ENCODE peak calls at places on chromosomes 11 and 22, in ten cellular contexts. F, K, D, T, W, U, P, V, H and B are unnamed samples.

GRCh38 chr22:41603873-41604332 is 14.3 kb upstream of the PMM1 start:
- DNase-seq in F (no peak), W (no peak), T (no peak), V (no peak), D (no peak), K (no peak), U (no peak), P (no peak), H (no peak), B (no peak)

GRCh38 chr11:79362358-79362757 is 78.5 kb downstream of the TENM4 start:
- DNase-seq in F (no peak), H (no peak), W (no peak), U (no peak), K (no peak), V (no peak), P (no peak), D (no peak), T (no peak), B (no peak)

GRCh38 chr11:116963813-116964212 is 126.4 kb upstream of the APOA1 start:
- DNase-seq in V (no peak), F (no peak), D (no peak), U (no peak), T (no peak), P (no peak), H (no peak), K (no peak), W (no peak), B (no peak)

GRCh38 chr11:117195208-117195607 is 4.0 kb upstream of the TAGLN start:
- DNase-seq in T (no peak), F (no peak), W (no peak), K (peak; percentile 2), V (no peak), U (no peak), D (no peak), H (no peak), P (no peak), B (no peak)

GRCh38 chr11:23765862-23766261 is 731.0 kb upstream of the LUZP2 start:
- DNase-seq in U (peak; percentile 35), H (no peak), D (no peak), K (no peak), W (no peak), F (no peak), V (no peak), P (peak; percentile 27), T (no peak), B (no peak)

GRCh38 chr11:63710476-63711217 is 29.3 kb downstream of the RTN3 start:
- DNase-seq in K (no peak), D (no peak), T (peak; percentile 83), H (peak; percentile 37), P (no peak), U (peak; percentile 93), V (peak; percentile 95), F (no peak), W (no peak), B (no peak)

GRCh38 chr22:48627203-48627602 is 1200.5 kb downstream of the BRD1 start:
- DNase-seq in P (no peak), U (no peak), V (no peak), W (no peak), K (no peak), D (no peak), T (no peak), H (no peak), F (no peak), B (no peak)

GRCh38 chr11:94910779-94911178 is 62.6 kb downstream of the CWC15 start:
- DNase-seq in W (no peak), D (no peak), F (no peak), U (peak; percentile 70), T (peak; percentile 85), K (no peak), P (no peak), H (peak; percentile 72), V (peak; percentile 43), B (no peak)

GRCh38 chr22:23904855-23905254 is 10.7 kb downstream of the MIF start:
- DNase-seq in P (no peak), F (no peak), K (peak; percentile 41), D (no peak), H (no peak), V (no peak), W (no peak), U (no peak), T (no peak), B (no peak)

GRCh38 chr22:44023404-44024287 is 456 bp upstream of the PARVB start:
- DNase-seq in H (no peak), T (no peak), K (peak; percentile 76), P (no peak), F (peak; percentile 75), D (peak; percentile 11), U (peak; percentile 27), V (peak; percentile 46), W (no peak), B (no peak)

GRCh38 chr11:12242071-12242672 is 131.8 kb downstream of the MICAL2 start:
- DNase-seq in U (no peak), H (no peak), V (no peak), T (no peak), W (no peak), K (no peak), P (no peak), D (no peak), F (peak; percentile 11), B (no peak)

GRCh38 chr22:39724390-39724789 is 153.8 kb downstream of the CACNA1I start:
- DNase-seq in K (no peak), D (no peak), H (no peak), F (peak; percentile 41), P (peak; percentile 8), T (no peak), V (no peak), U (no peak), W (no peak), B (no peak)

GRCh38 chr22:41401781-41402648 is 20.3 kb downstream of the TEF start:
- DNase-seq in W (no peak), D (peak; percentile 70), T (peak; percentile 44), F (no peak), V (peak; percentile 77), P (peak; percentile 74), H (peak; percentile 71), U (peak; percentile 81), K (peak; percentile 81), B (peak; percentile 92)

GRCh38 chr11:8671242-8671641 is 11.2 kb downstream of the TRIM66 start:
- DNase-seq in F (peak; percentile 94), H (peak; percentile 92), V (peak; percentile 94), P (peak; percentile 94), W (peak; percentile 75), D (peak; percentile 91), U (peak; percentile 98), T (peak; percentile 98), K (peak; percentile 30), B (peak; percentile 70)

GRCh38 chr22:28018461-28018927 is 99.4 kb upstream of the PITPNB start:
- DNase-seq in T (no peak), K (peak; percentile 8), F (no peak), D (no peak), V (no peak), P (no peak), U (no peak), H (no peak), W (no peak), B (no peak)

DNA sequence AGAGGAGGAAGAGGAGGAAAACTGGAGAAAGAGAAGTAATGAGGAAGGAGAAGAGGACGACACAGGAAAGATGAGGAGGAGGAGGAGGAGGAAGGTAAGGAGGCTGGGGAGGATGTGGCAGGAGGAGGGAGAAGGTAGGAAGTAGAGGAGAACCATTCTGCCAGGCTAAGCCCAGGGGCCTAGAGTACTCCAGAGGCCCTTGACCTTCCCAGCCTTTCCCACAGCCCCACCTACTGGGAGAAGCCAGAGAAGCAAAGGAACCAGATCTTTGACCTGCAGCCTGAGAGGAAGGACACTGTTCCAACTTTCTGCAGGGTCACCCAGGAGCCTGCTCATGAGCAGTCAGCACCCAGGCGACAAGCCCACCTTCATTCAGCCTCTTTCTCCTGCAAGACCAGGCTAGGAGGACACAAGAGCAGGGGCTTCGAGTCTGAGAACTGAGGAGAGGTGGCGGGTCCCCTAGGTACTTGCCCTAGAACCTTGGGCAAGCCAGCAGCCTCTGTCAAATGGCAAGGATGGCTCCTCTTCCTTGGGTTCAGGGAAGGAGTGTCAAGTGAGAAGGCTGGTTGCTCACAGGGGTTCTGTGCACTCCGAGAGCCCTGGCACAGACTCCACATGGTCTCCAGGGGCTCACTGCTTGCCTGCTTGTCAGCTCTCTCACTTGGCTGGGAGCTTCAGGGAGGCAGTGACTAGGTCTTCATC is 27.9 kb upstream of the OAF start:
- DNase-seq in V (no peak), F (peak; percentile 74), W (no peak), P (peak; percentile 33), D (no peak), H (no peak), U (peak; percentile 53), T (no peak), K (peak; percentile 53), B (no peak)
- H3K4me3 ChIP-seq in V (no peak overlapping the region), F (no peak overlapping the region), W (no peak overlapping the region), P (no peak overlapping the region), D (no peak overlapping the region), H (no peak overlapping the region), U (no peak overlapping the region), T (no peak overlapping the region), K (peak overlapping the region; percentile 38), B (no peak overlapping the region)

DNA sequence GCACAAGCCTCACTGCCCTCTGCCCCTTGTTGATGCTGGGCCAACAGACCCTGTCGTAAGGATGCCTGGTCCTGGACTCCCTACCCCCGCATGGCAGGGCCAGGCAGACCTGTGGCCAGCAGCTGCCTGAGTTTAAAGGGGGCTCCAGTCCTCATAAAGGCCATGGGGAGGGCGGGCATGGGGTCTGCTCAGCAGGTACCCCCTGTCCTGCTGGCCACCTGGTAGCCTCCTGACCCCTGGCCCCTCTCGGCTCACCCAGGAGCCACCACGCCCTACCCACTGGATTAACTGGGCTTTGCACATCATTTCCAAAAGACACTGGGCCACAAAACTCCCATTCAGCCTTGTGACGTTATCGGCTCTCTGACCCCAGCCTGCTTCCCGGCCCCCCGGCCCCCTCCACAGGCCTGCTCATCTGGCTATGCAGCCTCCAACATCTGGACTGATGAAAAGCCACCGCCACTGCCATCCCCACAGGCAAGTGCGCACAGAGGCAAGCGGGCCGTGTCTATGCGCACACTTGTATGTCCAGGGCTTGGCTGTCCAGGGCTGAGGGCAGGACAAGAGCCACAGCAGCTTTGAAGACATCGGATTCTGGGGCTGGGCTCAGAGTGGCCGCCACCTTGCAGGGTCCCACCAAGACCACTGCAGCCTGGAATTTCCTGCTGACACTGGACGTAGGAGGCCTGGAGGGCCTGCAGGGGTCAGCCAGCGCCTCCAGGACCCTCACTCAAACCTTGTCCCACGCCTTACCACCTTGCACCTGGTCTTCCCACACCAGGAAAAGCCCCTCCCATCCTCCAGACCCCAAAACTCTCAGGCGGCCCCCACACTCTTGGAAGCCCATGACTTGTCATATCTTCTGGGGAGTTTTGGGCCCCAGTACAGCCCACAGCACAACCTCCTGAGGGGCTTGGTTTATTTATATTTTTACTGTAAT is 48.7 kb downstream of the IGF2 start:
- DNase-seq in H (no peak), P (no peak), T (no peak), F (no peak), D (no peak), V (no peak), U (no peak), W (no peak), K (no peak), B (no peak)
- TF ChIP-seq CTCF in H (no peak), P (no peak), T (no peak), F (no peak), D (no peak), V (no peak), U (no peak), W (no peak), K (no peak), B (no peak)

GRCh38 chr11:75632962-75633361 is 35.9 kb downstream of the MAP6 start:
- DNase-seq in D (no peak), U (no peak), H (no peak), W (no peak), K (no peak), T (no peak), F (no peak), V (peak; percentile 23), P (no peak), B (no peak)
- H3K4me3 ChIP-seq in D (no peak overlapping the region), U (no peak overlapping the region), H (no peak overlapping the region), W (no peak overlapping the region), K (no peak overlapping the region), T (no peak overlapping the region), F (no peak overlapping the region), V (no peak overlapping the region), P (no peak overlapping the region), B (no peak overlapping the region)

GRCh38 chr11:66745356-66746235 is 16.6 kb upstream of the SPTBN2 start:
- DNase-seq in D (peak; percentile 40), H (no peak), U (no peak), K (no peak), F (peak; percentile 53), V (no peak), T (no peak), W (no peak), P (peak; percentile 46), B (no peak)
- TF ChIP-seq CTCF in D (no peak), H (no peak), U (no peak), K (no peak), F (no peak), V (no peak), T (no peak), W (no peak), P (no peak), B (no peak)